ENCODE peak calls at places on chromosome 10, in eight cellular contexts. Z, B, V, G, X, I, K and W are unnamed samples.

GRCh38 chr10:55631071-55631654 is 729.9 kb downstream of the ZWINT start:
- DNase-seq in Z (peak; percentile 78), B (peak; percentile 5), V (peak; percentile 59), G (peak; percentile 3), X (peak; percentile 45), I (peak; percentile 60), K (no peak), W (no peak)

GRCh38 chr10:35007858-35008301 is 82.3 kb downstream of the CUL2 start:
- DNase-seq in Z (no peak), B (no peak), V (no peak), G (no peak), X (no peak), I (no peak), K (peak; percentile 87), W (no peak)

GRCh38 chr10:124300224-124300623 is 118.5 kb downstream of the OAT start:
- DNase-seq in Z (no peak), B (no peak), V (no peak), G (no peak), X (no peak), I (no peak), K (no peak), W (no peak)

GRCh38 chr10:36681751-36682633 is 443.4 kb upstream of the ANKRD30A start:
- DNase-seq in Z (no peak), B (no peak), V (peak; percentile 34), G (no peak), X (no peak), I (no peak), K (no peak), W (no peak)

GRCh38 chr10:87659571-87660483 is at the start of gene PAPSS2:
- DNase-seq in Z (peak; percentile 78), B (peak; percentile 7), V (no peak), G (peak; percentile 65), X (peak; percentile 58), I (peak; percentile 6), K (peak; percentile 60), W (no peak)

GRCh38 chr10:72242675-72243074 is 26.6 kb upstream of the ASCC1 start:
- DNase-seq in Z (peak; percentile 69), B (no peak), V (no peak), G (peak; percentile 75), X (no peak), I (no peak), K (no peak), W (no peak)

GRCh38 chr10:128877936-128878335 is 589.1 kb upstream of the MGMT start:
- DNase-seq in Z (no peak), B (no peak), V (no peak), G (no peak), X (no peak), I (no peak), K (no peak), W (no peak)

GRCh38 chr10:77909021-77909754 is 17.4 kb downstream of the DLG5 start:
- DNase-seq in Z (no peak), B (no peak), V (no peak), G (no peak), X (no peak), I (no peak), K (no peak), W (no peak)

GRCh38 chr10:29926649-29927048 is 132.7 kb downstream of the JCAD start:
- DNase-seq in Z (peak; percentile 84), B (no peak), V (peak; percentile 54), G (peak; percentile 80), X (peak; percentile 47), I (no peak), K (no peak), W (no peak)

GRCh38 chr10:6174201-6174874 is 28.4 kb upstream of the PFKFB3 start:
- DNase-seq in Z (no peak), B (no peak), V (no peak), G (no peak), X (no peak), I (no peak), K (no peak), W (peak; percentile 62)

GRCh38 chr10:6737080-6737641 is 157.1 kb upstream of the PRKCQ start:
- DNase-seq in Z (peak; percentile 51), B (no peak), V (no peak), G (peak; percentile 62), X (no peak), I (no peak), K (peak; percentile 56), W (no peak)

GRCh38 chr10:112039823-112040222 is 143.7 kb downstream of the GPAM start:
- DNase-seq in Z (no peak), B (no peak), V (no peak), G (no peak), X (no peak), I (no peak), K (no peak), W (no peak)

GRCh38 chr10:14584643-14585042 is 190.1 kb downstream of the FAM107B start:
- DNase-seq in Z (no peak), B (no peak), V (no peak), G (no peak), X (no peak), I (no peak), K (no peak), W (no peak)

GRCh38 chr10:132113206-132113605 is 47.5 kb downstream of the JAKMIP3 start:
- DNase-seq in Z (no peak), B (no peak), V (no peak), G (no peak), X (no peak), I (no peak), K (no peak), W (peak; percentile 76)

GRCh38 chr10:72009430-72010081 is 45.4 kb downstream of the CHST3 start:
- DNase-seq in Z (peak; percentile 96), B (no peak), V (no peak), G (peak; percentile 98), X (peak; percentile 79), I (no peak), K (no peak), W (no peak)

GRCh38 chr10:32327364-32327691 is 19.6 kb downstream of the EPC1 start:
- DNase-seq in Z (no peak), B (no peak), V (no peak), G (peak; percentile 52), X (no peak), I (no peak), K (no peak), W (no peak)

GRCh38 chr10:122348512-122348911 is 26.0 kb upstream of the PLEKHA1 start:
- DNase-seq in Z (peak; percentile 65), B (no peak), V (no peak), G (peak; percentile 8), X (no peak), I (peak; percentile 37), K (peak; percentile 90), W (no peak)

GRCh38 chr10:124530215-124530665 is 68.6 kb downstream of the LHPP start:
- DNase-seq in Z (peak; percentile 91), B (peak; percentile 82), V (peak; percentile 98), G (peak; percentile 76), X (peak; percentile 85), I (peak; percentile 59), K (peak; percentile 56), W (peak; percentile 87)

GRCh38 chr10:62880162-62880561 is 64.0 kb upstream of the EGR2 start:
- DNase-seq in Z (no peak), B (no peak), V (no peak), G (no peak), X (no peak), I (no peak), K (no peak), W (no peak)

GRCh38 chr10:92688927-92689662 is 660 bp upstream of the HHEX start:
- DNase-seq in Z (peak; percentile 66), B (no peak), V (peak; percentile 24), G (no peak), X (no peak), I (no peak), K (no peak), W (no peak)

GRCh38 chr10:33099748-33100147 is 141.7 kb upstream of the ITGB1 start:
- DNase-seq in Z (peak; percentile 57), B (no peak), V (no peak), G (peak; percentile 33), X (no peak), I (no peak), K (no peak), W (no peak)

GRCh38 chr10:129332476-129332875 is 134.6 kb upstream of the MGMT start:
- DNase-seq in Z (no peak), B (peak; percentile 5), V (peak; percentile 20), G (peak; percentile 2), X (peak; percentile 57), I (no peak), K (no peak), W (peak; percentile 12)

GRCh38 chr10:127755758-127756157 is 18.8 kb downstream of the FOXI2 start:
- DNase-seq in Z (no peak), B (no peak), V (no peak), G (no peak), X (no peak), I (peak; percentile 47), K (no peak), W (no peak)

GRCh38 chr10:75291800-75292199 is 56.0 kb upstream of the COMTD1 start:
- DNase-seq in Z (no peak), B (no peak), V (no peak), G (no peak), X (no peak), I (no peak), K (no peak), W (no peak)

GRCh38 chr10:5632430-5632829 is 34.0 kb downstream of the ASB13 start:
- DNase-seq in Z (no peak), B (no peak), V (peak; percentile 71), G (peak; percentile 42), X (no peak), I (peak; percentile 5), K (peak; percentile 91), W (no peak)

GRCh38 chr10:49177391-49178355 is 10.5 kb downstream of the TMEM273 start:
- DNase-seq in Z (peak; percentile 80), B (peak; percentile 62), V (no peak), G (peak; percentile 93), X (peak; percentile 10), I (no peak), K (peak; percentile 99), W (no peak)

GRCh38 chr10:48598243-48598935 is 6.5 kb downstream of the ARHGAP22 start:
- DNase-seq in Z (no peak), B (no peak), V (no peak), G (no peak), X (no peak), I (peak; percentile 85), K (no peak), W (peak; percentile 39)

GRCh38 chr10:123741146-123741545 is 75.0 kb downstream of the GPR26 start:
- DNase-seq in Z (no peak), B (no peak), V (no peak), G (no peak), X (no peak), I (no peak), K (no peak), W (no peak)

GRCh38 chr10:96673318-96674099 is 46.8 kb downstream of the PIK3AP1 start:
- DNase-seq in Z (peak; percentile 63), B (no peak), V (peak; percentile 46), G (peak; percentile 19), X (no peak), I (no peak), K (peak; percentile 25), W (no peak)